ENCODE peak calls at places on chromosomes 11 and 22, in eight cellular contexts. One of them, this sample, is unnamed.

GRCh38 chr11:40162901-40163300 is 1296.6 kb downstream of the LRRC4C start:
- DNase-seq in HepG2: no peak
- DNase-seq in GM23338: no peak
- DNase-seq in HCT116: no peak
- DNase-seq in HL-60: no peak
- DNase-seq in SK-N-SH: no peak
- DNase-seq in K562: no peak
- DNase-seq in GM12878: no peak
- DNase-seq in this sample: no peak

GRCh38 chr22:20142711-20143621 is 7.9 kb downstream of the CCDC188 start:
- DNase-seq in K562: no peak
- DNase-seq in GM23338: no peak
- DNase-seq in HCT116: no peak
- DNase-seq in GM12878: no peak
- DNase-seq in SK-N-SH: no peak
- DNase-seq in HepG2: no peak
- DNase-seq in HL-60: no peak
- DNase-seq in this sample: no peak

GRCh38 chr22:33919591-33920501 is at the start of gene LARGE1:
- DNase-seq in HL-60: no peak
- DNase-seq in K562: peak
- DNase-seq in HCT116: no peak
- DNase-seq in GM12878: no peak
- DNase-seq in GM23338: peak
- DNase-seq in HepG2: peak
- DNase-seq in SK-N-SH: peak
- DNase-seq in this sample: no peak

GRCh38 chr11:116331381-116331780 is 441.4 kb downstream of the BUD13 start:
- DNase-seq in GM12878: no peak
- DNase-seq in HL-60: no peak
- DNase-seq in HCT116: no peak
- DNase-seq in HepG2: no peak
- DNase-seq in GM23338: no peak
- DNase-seq in SK-N-SH: no peak
- DNase-seq in K562: no peak
- DNase-seq in this sample: no peak

GRCh38 chr11:121552160-121552559 is 99.4 kb upstream of the SORL1-AS1 start:
- DNase-seq in HL-60: no peak
- DNase-seq in K562: no peak
- DNase-seq in HepG2: no peak
- DNase-seq in GM23338: peak
- DNase-seq in GM12878: no peak
- DNase-seq in SK-N-SH: no peak
- DNase-seq in HCT116: no peak
- DNase-seq in this sample: no peak

GRCh38 chr11:23585700-23586099 is 725.4 kb upstream of the CCDC179 start:
- DNase-seq in HL-60: no peak
- DNase-seq in HepG2: no peak
- DNase-seq in HCT116: no peak
- DNase-seq in GM23338: no peak
- DNase-seq in GM12878: no peak
- DNase-seq in SK-N-SH: no peak
- DNase-seq in K562: no peak
- DNase-seq in this sample: no peak

GRCh38 chr22:26561756-26562417 is 28.0 kb downstream of the TPST2 start:
- DNase-seq in GM12878: no peak
- DNase-seq in HepG2: no peak
- DNase-seq in SK-N-SH: no peak
- DNase-seq in K562: no peak
- DNase-seq in GM23338: no peak
- DNase-seq in HCT116: no peak
- DNase-seq in HL-60: no peak
- DNase-seq in this sample: no peak

GRCh38 chr22:27726726-27727449 is 74.7 kb downstream of the MN1 start:
- DNase-seq in GM12878: no peak
- DNase-seq in HepG2: peak
- DNase-seq in SK-N-SH: no peak
- DNase-seq in HCT116: no peak
- DNase-seq in HL-60: no peak
- DNase-seq in K562: peak
- DNase-seq in GM23338: peak
- DNase-seq in this sample: no peak

GRCh38 chr11:118366287-118366686 is 6.9 kb downstream of the UBE4A start:
- DNase-seq in HL-60: no peak
- DNase-seq in HepG2: no peak
- DNase-seq in SK-N-SH: no peak
- DNase-seq in GM12878: no peak
- DNase-seq in GM23338: no peak
- DNase-seq in K562: no peak
- DNase-seq in HCT116: no peak
- DNase-seq in this sample: no peak

GRCh38 chr22:44686873-44687600 is 15.0 kb upstream of the PRR5 start:
- DNase-seq in GM23338: no peak
- DNase-seq in HepG2: peak
- DNase-seq in K562: no peak
- DNase-seq in HCT116: no peak
- DNase-seq in GM12878: no peak
- DNase-seq in SK-N-SH: no peak
- DNase-seq in HL-60: no peak
- DNase-seq in this sample: no peak

GRCh38 chr11:122246885-122247284 is 130.9 kb upstream of the BLID start:
- DNase-seq in HL-60: no peak
- DNase-seq in SK-N-SH: no peak
- DNase-seq in HCT116: no peak
- DNase-seq in K562: no peak
- DNase-seq in GM12878: no peak
- DNase-seq in HepG2: no peak
- DNase-seq in GM23338: no peak
- DNase-seq in this sample: no peak

GRCh38 chr11:130408401-130408890 is 20.0 kb downstream of the ADAMTS8 start:
- DNase-seq in GM12878: no peak
- DNase-seq in K562: no peak
- DNase-seq in HCT116: no peak
- DNase-seq in HepG2: no peak
- DNase-seq in SK-N-SH: no peak
- DNase-seq in GM23338: no peak
- DNase-seq in HL-60: no peak
- DNase-seq in this sample: no peak

GRCh38 chr11:130411223-130411622 is 17.2 kb downstream of the ADAMTS8 start:
- DNase-seq in HepG2: no peak
- DNase-seq in GM12878: no peak
- DNase-seq in HCT116: no peak
- DNase-seq in K562: no peak
- DNase-seq in SK-N-SH: no peak
- DNase-seq in GM23338: no peak
- DNase-seq in HL-60: no peak
- DNase-seq in this sample: no peak

GRCh38 chr11:130407978-130408377 is 20.4 kb downstream of the ADAMTS8 start:
- DNase-seq in GM12878: no peak
- DNase-seq in HL-60: no peak
- DNase-seq in HepG2: no peak
- DNase-seq in GM23338: no peak
- DNase-seq in SK-N-SH: no peak
- DNase-seq in K562: no peak
- DNase-seq in HCT116: peak
- DNase-seq in this sample: peak

GRCh38 chr11:130408901-130409300 is 19.5 kb downstream of the ADAMTS8 start:
- DNase-seq in GM23338: no peak
- DNase-seq in HL-60: no peak
- DNase-seq in HepG2: no peak
- DNase-seq in K562: no peak
- DNase-seq in HCT116: no peak
- DNase-seq in SK-N-SH: no peak
- DNase-seq in GM12878: no peak
- DNase-seq in this sample: no peak

GRCh38 chr11:130409618-130410388 is 18.6 kb downstream of the ADAMTS8 start:
- DNase-seq in SK-N-SH: no peak
- DNase-seq in HepG2: no peak
- DNase-seq in GM12878: no peak
- DNase-seq in K562: no peak
- DNase-seq in GM23338: no peak
- DNase-seq in HL-60: no peak
- DNase-seq in HCT116: no peak
- DNase-seq in this sample: no peak
- TF ChIP-seq POLR2AphosphoS5 in SK-N-SH: no peak
- TF ChIP-seq POLR2AphosphoS5 in HepG2: no peak
- TF ChIP-seq POLR2AphosphoS5 in GM12878: no peak
- TF ChIP-seq POLR2AphosphoS5 in K562: no peak
- TF ChIP-seq POLR2AphosphoS5 in GM23338: no peak
- TF ChIP-seq POLR2AphosphoS5 in HL-60: no peak
- TF ChIP-seq POLR2AphosphoS5 in HCT116: no peak
- TF ChIP-seq POLR2AphosphoS5 in this sample: no peak

GRCh38 chr11:44633641-44634040 is 68.2 kb downstream of the CD82 start:
- DNase-seq in K562: no peak
- DNase-seq in SK-N-SH: peak
- DNase-seq in HL-60: no peak
- DNase-seq in GM12878: no peak
- DNase-seq in HCT116: no peak
- DNase-seq in HepG2: no peak
- DNase-seq in GM23338: no peak
- DNase-seq in this sample: no peak

GRCh38 chr11:44634401-44635281 is 69.2 kb downstream of the CD82 start:
- DNase-seq in HL-60: no peak
- DNase-seq in HCT116: peak
- DNase-seq in GM23338: peak
- DNase-seq in SK-N-SH: peak
- DNase-seq in K562: peak
- DNase-seq in GM12878: no peak
- DNase-seq in HepG2: no peak
- DNase-seq in this sample: no peak

GRCh38 chr11:44637477-44637876 is 72.0 kb downstream of the CD82 start:
- DNase-seq in HCT116: no peak
- DNase-seq in SK-N-SH: no peak
- DNase-seq in HL-60: peak
- DNase-seq in HepG2: no peak
- DNase-seq in K562: no peak
- DNase-seq in GM12878: no peak
- DNase-seq in GM23338: no peak
- DNase-seq in this sample: no peak

GRCh38 chr11:44643207-44643606 is 77.7 kb downstream of the CD82 start:
- DNase-seq in K562: no peak
- DNase-seq in SK-N-SH: no peak
- DNase-seq in HCT116: no peak
- DNase-seq in HepG2: no peak
- DNase-seq in GM23338: no peak
- DNase-seq in GM12878: no peak
- DNase-seq in HL-60: no peak
- DNase-seq in this sample: no peak

DNA sequence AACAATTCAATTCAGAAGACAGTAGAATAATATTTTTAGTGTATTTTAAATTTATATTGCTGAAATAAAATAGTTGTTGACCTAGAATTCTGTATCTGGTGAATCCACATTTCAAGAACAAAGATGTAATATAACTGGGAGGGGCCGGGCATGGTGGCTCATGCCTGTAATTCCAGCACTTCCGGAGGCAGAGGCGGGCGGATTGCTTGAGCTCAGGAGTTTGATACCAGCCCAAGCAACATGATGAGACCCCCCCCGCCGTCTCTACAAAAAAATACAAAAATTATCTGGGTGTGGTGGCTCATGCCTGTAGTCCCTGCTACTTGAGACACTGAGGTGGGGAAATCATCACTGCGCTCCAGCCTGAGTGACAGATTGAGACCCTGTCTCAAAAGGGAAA is 72.6 kb downstream of the CD82 start:
- DNase-seq in K562: no peak
- DNase-seq in SK-N-SH: no peak
- DNase-seq in HCT116: no peak
- DNase-seq in GM12878: no peak
- DNase-seq in HL-60: no peak
- DNase-seq in GM23338: no peak
- DNase-seq in HepG2: no peak
- DNase-seq in this sample: no peak
- TF ChIP-seq REST in K562: no peak
- TF ChIP-seq REST in SK-N-SH: no peak
- TF ChIP-seq REST in HCT116: no peak
- TF ChIP-seq REST in GM12878: no peak
- TF ChIP-seq REST in HL-60: no peak
- TF ChIP-seq REST in GM23338: no peak
- TF ChIP-seq REST in HepG2: no peak
- TF ChIP-seq REST in this sample: no peak

DNA sequence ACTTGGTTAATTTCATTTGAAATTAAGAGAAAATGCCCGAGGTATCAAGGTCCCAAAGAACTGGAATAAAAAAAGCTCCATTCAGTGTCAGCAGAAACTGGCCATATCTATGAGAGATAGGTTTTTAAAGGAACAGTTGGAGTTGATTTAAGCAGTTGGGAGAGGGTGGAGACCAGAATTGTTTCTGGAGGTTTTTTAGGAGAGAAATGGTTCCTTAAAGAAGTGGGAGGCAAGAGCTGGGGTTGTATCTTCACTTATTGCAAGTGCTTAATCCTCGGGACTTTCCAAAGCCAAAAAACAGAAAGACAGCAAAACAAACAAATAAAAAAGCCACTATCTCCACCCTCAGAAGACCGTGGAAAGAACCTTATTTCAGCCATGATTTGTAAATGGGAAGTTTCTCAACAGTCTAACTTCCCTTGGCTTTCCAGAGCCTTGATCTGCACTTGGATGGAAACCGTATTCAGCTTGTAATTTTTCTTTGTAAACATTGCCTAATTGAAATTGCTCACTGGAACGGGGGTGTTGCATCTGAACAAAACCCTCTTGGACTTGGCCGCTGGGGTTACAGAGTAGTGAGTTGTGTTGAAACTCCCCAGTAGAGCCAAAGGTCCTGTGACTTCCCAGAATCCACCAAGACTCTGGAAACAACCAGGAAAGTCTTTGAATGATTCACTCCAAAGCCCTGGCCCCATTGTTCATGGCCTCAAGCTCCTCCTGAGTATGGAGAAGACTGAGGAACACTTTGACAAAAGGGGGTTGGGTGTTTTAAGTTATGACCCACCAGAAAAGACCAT is 115.6 kb downstream of the SLC1A2 start:
- DNase-seq in HepG2: peak
- DNase-seq in K562: no peak
- DNase-seq in HCT116: no peak
- DNase-seq in SK-N-SH: no peak
- DNase-seq in HL-60: peak
- DNase-seq in GM23338: no peak
- DNase-seq in GM12878: no peak
- DNase-seq in this sample: no peak
- TF ChIP-seq POLR2AphosphoS5 in HepG2: no peak
- TF ChIP-seq POLR2AphosphoS5 in K562: no peak
- TF ChIP-seq POLR2AphosphoS5 in HCT116: no peak
- TF ChIP-seq POLR2AphosphoS5 in SK-N-SH: no peak
- TF ChIP-seq POLR2AphosphoS5 in HL-60: no peak
- TF ChIP-seq POLR2AphosphoS5 in GM23338: no peak
- TF ChIP-seq POLR2AphosphoS5 in GM12878: no peak
- TF ChIP-seq POLR2AphosphoS5 in this sample: no peak

GRCh38 chr11:66593650-66594049 is 665 bp downstream of the CCS start:
- DNase-seq in GM12878: no peak
- DNase-seq in SK-N-SH: no peak
- DNase-seq in HepG2: no peak
- DNase-seq in HCT116: no peak
- DNase-seq in GM23338: no peak
- DNase-seq in K562: no peak
- DNase-seq in HL-60: no peak
- DNase-seq in this sample: no peak
- TF ChIP-seq REST in GM12878: no peak
- TF ChIP-seq REST in SK-N-SH: no peak
- TF ChIP-seq REST in HepG2: no peak
- TF ChIP-seq REST in HCT116: no peak
- TF ChIP-seq REST in GM23338: no peak
- TF ChIP-seq REST in K562: no peak
- TF ChIP-seq REST in HL-60: no peak
- TF ChIP-seq REST in this sample: no peak

This sample was measured in Panc1.